ENCODE peak calls at places on chromosome 6, in six cellular contexts. M is HuH-7.5; L is naive thymus-derived CD8-positive, alpha-beta T cell; S is activated CD8-positive, alpha-beta memory T cell treated with anti-CD3 and anti-CD28 coated beads for 1 hour; Q is M059J; J is DMS 273 treated with DMSO at 0.1 percent for 48 hours. V is an unnamed sample.
A peak's percentile ranks its signal among the peaks of the same experiment; 100 is the strongest.

GRCh38 chr6:144778773-144779531 is 493.8 kb downstream of the UTRN start:
- DNase-seq in Q (peak; percentile 22), L (no peak), S (no peak), M (no peak), J (no peak), V (no peak)

GRCh38 chr6:13874191-13874549 is 50.6 kb upstream of the RNF182 start:
- DNase-seq in L (no peak), Q (no peak), S (no peak), J (no peak), M (no peak), V (no peak)

GRCh38 chr6:37731888-37732287 is 34.2 kb upstream of the MDGA1 start:
- DNase-seq in S (peak; percentile 1), J (no peak), M (no peak), L (no peak), Q (no peak), V (no peak)

GRCh38 chr6:125989631-125990030 is 3.3 kb downstream of the TRMT11 start:
- DNase-seq in L (no peak), Q (peak; percentile 42), M (no peak), S (no peak), J (no peak), V (no peak)

GRCh38 chr6:31898200-31899011 is 908 bp upstream of the EHMT2 start:
- DNase-seq in L (no peak), J (peak; percentile 40), S (no peak), M (peak; percentile 59), Q (peak; percentile 78), V (no peak)

GRCh38 chr6:56730663-56731529 is 88.2 kb upstream of the DST start:
- DNase-seq in J (no peak), L (no peak), S (no peak), M (no peak), Q (peak; percentile 85), V (no peak)

GRCh38 chr6:157019733-157020132 is 242.6 kb downstream of the ARID1B start:
- DNase-seq in J (no peak), S (no peak), L (no peak), M (no peak), Q (peak; percentile 63), V (no peak)

GRCh38 chr6:134235937-134236751 is 81.8 kb downstream of the SGK1 start:
- DNase-seq in Q (peak; percentile 81), L (no peak), J (no peak), S (no peak), M (no peak), V (no peak)

GRCh38 chr6:4320860-4321259 is 185.5 kb upstream of the ECI2 start:
- DNase-seq in J (no peak), M (no peak), L (no peak), Q (peak; percentile 99), S (no peak), V (no peak)

GRCh38 chr6:150800596-150801310 is 64.7 kb upstream of the MTHFD1L start:
- DNase-seq in Q (no peak), L (no peak), S (no peak), J (no peak), M (no peak), V (no peak)

GRCh38 chr6:36127462-36128016 is 2.8 kb upstream of the MAPK13 start:
- DNase-seq in Q (peak; percentile 98), S (no peak), L (no peak), J (no peak), M (no peak), V (no peak)

GRCh38 chr6:93418113-93418447 is 1.3 kb downstream of the EPHA7 start:
- DNase-seq in L (no peak), J (no peak), Q (no peak), M (no peak), S (no peak), V (no peak)

GRCh38 chr6:1993049-1993448 is 252.4 kb downstream of the GMDS start:
- DNase-seq in S (no peak), Q (peak; percentile 56), L (no peak), J (no peak), M (no peak), V (no peak)

GRCh38 chr6:30238178-30238795 is 25.1 kb upstream of the TRIM26 start:
- DNase-seq in J (no peak), L (no peak), M (no peak), S (no peak), Q (peak; percentile 49), V (no peak)

GRCh38 chr6:44966449-44967091 is 361.6 kb upstream of the RUNX2 start:
- DNase-seq in M (no peak), Q (peak; percentile 88), J (no peak), S (no peak), L (no peak), V (no peak)

GRCh38 chr6:9520417-9521151 is 894.3 kb downstream of the TFAP2A start:
- DNase-seq in Q (peak; percentile 98), J (no peak), S (no peak), L (no peak), M (no peak), V (no peak)

GRCh38 chr6:2635911-2636310 is 114.8 kb downstream of the MYLK4 start:
- DNase-seq in J (no peak), M (no peak), Q (no peak), L (no peak), S (no peak), V (no peak)

GRCh38 chr6:107819217-107819616 is 4.9 kb downstream of the SCML4 start:
- DNase-seq in M (no peak), J (no peak), L (no peak), S (no peak), Q (no peak), V (no peak)

GRCh38 chr6:138428943-138429616 is 25.1 kb downstream of the HEBP2 start:
- DNase-seq in J (no peak), M (peak; percentile 47), L (no peak), Q (peak; percentile 67), S (no peak), V (no peak)

GRCh38 chr6:31272856-31273626 is 1.1 kb upstream of the HLA-C start:
- DNase-seq in Q (peak; percentile 32), L (peak; percentile 20), S (no peak), M (no peak), J (no peak), V (no peak)

GRCh38 chr6:37242429-37243052 is 15.0 kb upstream of the TBC1D22B start:
- DNase-seq in S (no peak), L (no peak), Q (peak; percentile 100), J (no peak), M (no peak), V (no peak)

GRCh38 chr6:112156694-112157093 is 69.3 kb downstream of the FAM229B start:
- DNase-seq in Q (no peak), S (no peak), J (no peak), M (no peak), L (no peak), V (no peak)

GRCh38 chr6:145903356-145904102 is 60.6 kb downstream of the SHPRH start:
- DNase-seq in S (no peak), Q (peak; percentile 45), L (no peak), J (no peak), M (peak; percentile 5), V (no peak)

GRCh38 chr6:63493557-63493956 is 78.7 kb upstream of the LOC128125822 start:
- DNase-seq in J (no peak), Q (peak; percentile 24), M (no peak), S (no peak), L (no peak), V (no peak)

GRCh38 chr6:42393339-42393738 is 58.4 kb downstream of the TRERF1 start:
- DNase-seq in Q (no peak), S (no peak), J (no peak), M (no peak), L (no peak), V (no peak)

GRCh38 chr6:150261997-150262396 is 106.8 kb upstream of the IYD start:
- DNase-seq in Q (no peak), J (no peak), S (no peak), M (no peak), L (no peak), V (no peak)

GRCh38 chr6:129500958-129501381 is 209.0 kb downstream of the ARHGAP18 start:
- DNase-seq in L (no peak), S (no peak), Q (peak; percentile 76), M (no peak), J (peak; percentile 41), V (no peak)

GRCh38 chr6:81814365-81815109 is 62.1 kb upstream of the TENT5A start:
- DNase-seq in S (no peak), J (no peak), Q (peak; percentile 67), M (no peak), L (no peak), V (no peak)

GRCh38 chr6:56381852-56382251 is 134.5 kb upstream of the COL21A1 start:
- DNase-seq in M (no peak), L (no peak), S (no peak), Q (peak; percentile 65), J (no peak), V (no peak)

GRCh38 chr6:166413491-166413951 is 30.8 kb upstream of the MPC1 start:
- DNase-seq in S (no peak), M (no peak), L (no peak), J (no peak), Q (no peak), V (no peak)

GRCh38 chr6:166619912-166620311 is 7.1 kb downstream of the RPS6KA2 start:
- DNase-seq in L (no peak), S (no peak), M (no peak), J (no peak), Q (peak; percentile 75), V (no peak)

GRCh38 chr6:131931063-131931745 is 20.0 kb downstream of the CCN2 start:
- DNase-seq in L (no peak), M (no peak), Q (no peak), J (peak; percentile 62), S (no peak), V (no peak)